ENCODE peak calls at places on chromosome 22, in nine cellular contexts. G, N, B, V, M, U, P, L and T are unnamed samples.

GRCh38 chr22:41799486-41800347 is 762 bp upstream of the CCDC134 start:
- DNase-seq in G (no peak), N (no peak), B (no peak), V (peak; percentile 54), M (no peak), U (peak; percentile 25), P (no peak), L (no peak), T (no peak)

GRCh38 chr22:44721206-44721605 is 19.2 kb downstream of the PRR5 start:
- DNase-seq in G (no peak), N (no peak), B (no peak), V (no peak), M (no peak), U (no peak), P (no peak), L (no peak), T (peak; percentile 41)

GRCh38 chr22:33851985-33852384 is 68.3 kb downstream of the LARGE1 start:
- DNase-seq in G (no peak), N (no peak), B (no peak), V (no peak), M (no peak), U (no peak), P (no peak), L (no peak), T (no peak)

GRCh38 chr22:49243335-49243734 is 584.3 kb downstream of the BRD1 start:
- DNase-seq in G (no peak), N (no peak), B (no peak), V (no peak), M (no peak), U (no peak), P (no peak), L (no peak), T (no peak)

GRCh38 chr22:19757985-19758895 is 2.3 kb upstream of the TBX1 start:
- DNase-seq in G (no peak), N (no peak), B (no peak), V (no peak), M (no peak), U (no peak), P (no peak), L (no peak), T (no peak)

GRCh38 chr22:38843716-38844660 is at the start of gene NPTXR:
- DNase-seq in G (no peak), N (no peak), B (peak; percentile 13), V (peak; percentile 70), M (peak; percentile 31), U (no peak), P (peak; percentile 9), L (no peak), T (no peak)

GRCh38 chr22:30469165-30469564 is 2.7 kb downstream of the SEC14L3 start:
- DNase-seq in G (no peak), N (no peak), B (no peak), V (no peak), M (no peak), U (no peak), P (no peak), L (no peak), T (no peak)

GRCh38 chr22:41971431-41971830 is 2.2 kb downstream of the SEPTIN3 start:
- DNase-seq in G (no peak), N (no peak), B (no peak), V (no peak), M (no peak), U (no peak), P (no peak), L (no peak), T (no peak)

GRCh38 chr22:41523464-41524221 is 20.6 kb downstream of the POLR3H start:
- DNase-seq in G (no peak), N (no peak), B (peak; percentile 51), V (no peak), M (no peak), U (peak; percentile 67), P (no peak), L (no peak), T (no peak)

GRCh38 chr22:27797793-27798525 is 3.6 kb downstream of the MN1 start:
- DNase-seq in G (no peak), N (no peak), B (no peak), V (no peak), M (no peak), U (no peak), P (no peak), L (no peak), T (no peak)

GRCh38 chr22:39926175-39927152 is 25.6 kb downstream of the GRAP2 start:
- DNase-seq in G (no peak), N (no peak), B (no peak), V (peak; percentile 65), M (no peak), U (no peak), P (no peak), L (no peak), T (peak; percentile 42)

GRCh38 chr22:25148149-25148691 is 51.4 kb upstream of the CRYBB3 start:
- DNase-seq in G (no peak), N (no peak), B (no peak), V (no peak), M (no peak), U (no peak), P (no peak), L (no peak), T (no peak)

GRCh38 chr22:44337658-44338004 is 24.9 kb upstream of the SHISAL1 start:
- DNase-seq in G (no peak), N (peak; percentile 58), B (peak; percentile 44), V (peak; percentile 90), M (peak; percentile 63), U (peak; percentile 67), P (no peak), L (no peak), T (peak; percentile 53)

GRCh38 chr22:30830907-30831306 is 136.2 kb downstream of the OSBP2 start:
- DNase-seq in G (no peak), N (peak; percentile 89), B (peak; percentile 87), V (no peak), M (no peak), U (peak; percentile 97), P (no peak), L (no peak), T (no peak)